ENCODE peak calls at places on chromosomes 2 and 18, in eight cellular contexts. C is cardiac fibroblast, G is PC-9, V is RWPE1, L is right lobe of liver, U is IMR-90, N is fibroblast of villous mesenchyme, A is upper lobe of left lung. S is an unnamed sample.

GRCh38 chr18:52228158-52228557 is 111.8 kb upstream of the DCC start:
- DNase-seq in U (no peak), C (no peak), A (no peak), G (no peak), N (no peak), L (no peak), V (no peak), S (no peak)

GRCh38 chr2:132701810-132702209 is 31.8 kb upstream of the LYPD1 start:
- DNase-seq in G (no peak), A (no peak), U (peak; percentile 77), L (no peak), V (no peak), C (peak; percentile 50), N (no peak), S (no peak)

GRCh38 chr18:74388227-74388626 is 68.9 kb downstream of the DIPK1C start:
- DNase-seq in U (no peak), A (no peak), C (no peak), V (no peak), N (no peak), G (peak; percentile 28), L (no peak), S (no peak)

GRCh38 chr2:235500761-235501662 is 7.2 kb downstream of the AGAP1 start:
- DNase-seq in L (no peak), C (peak; percentile 68), N (peak; percentile 68), V (peak; percentile 71), G (peak; percentile 76), A (no peak), U (peak; percentile 71), S (no peak)

GRCh38 chr2:167783266-167784070 is 463.9 kb downstream of the STK39 start:
- DNase-seq in U (peak; percentile 10), N (peak; percentile 1), A (no peak), C (peak; percentile 18), G (no peak), V (no peak), L (no peak), S (no peak)

GRCh38 chr2:46146866-46147502 is 150.2 kb upstream of the EPAS1 start:
- DNase-seq in A (no peak), G (peak; percentile 49), N (no peak), V (no peak), L (no peak), C (no peak), U (no peak), S (no peak)

GRCh38 chr18:34287825-34288224 is 63.1 kb upstream of the NOL4 start:
- DNase-seq in L (no peak), G (no peak), U (no peak), A (no peak), N (no peak), V (no peak), C (no peak), S (no peak)

GRCh38 chr18:25282922-25283703 is 68.9 kb downstream of the ZNF521 start:
- DNase-seq in G (no peak), N (no peak), L (no peak), C (no peak), V (no peak), U (no peak), A (no peak), S (no peak)

GRCh38 chr2:99079226-99079625 is 62.3 kb upstream of the C2orf15 start:
- DNase-seq in N (no peak), C (peak; percentile 26), L (no peak), A (no peak), G (no peak), V (no peak), U (no peak), S (no peak)

GRCh38 chr18:9055185-9055584 is 47.3 kb upstream of the NDUFV2 start:
- DNase-seq in N (peak; percentile 73), V (peak; percentile 80), L (no peak), A (no peak), C (peak; percentile 93), U (peak; percentile 86), G (peak; percentile 90), S (no peak)

GRCh38 chr2:176002684-176003225 is 688 bp upstream of the LNPK start:
- DNase-seq in N (peak; percentile 13), C (peak; percentile 40), V (peak; percentile 13), A (no peak), G (peak; percentile 59), L (no peak), U (peak; percentile 27), S (no peak)

GRCh38 chr2:237563816-237564215 is 2.6 kb upstream of the PRLH start:
- DNase-seq in N (peak; percentile 36), A (no peak), U (peak; percentile 23), G (no peak), C (peak; percentile 46), L (no peak), V (no peak), S (peak; percentile 85)

GRCh38 chr2:166184789-166185188 is 57.0 kb upstream of the SCN1A start:
- DNase-seq in G (peak; percentile 49), C (no peak), A (no peak), N (peak; percentile 14), V (peak; percentile 67), L (no peak), U (peak; percentile 52), S (no peak)

GRCh38 chr18:50080932-50081560 is 113.9 kb downstream of the MYO5B start:
- DNase-seq in U (no peak), V (peak; percentile 59), L (no peak), N (no peak), G (peak; percentile 89), A (no peak), C (no peak), S (no peak)

GRCh38 chr2:54166121-54166773 is 50.8 kb downstream of the ACYP2 start:
- DNase-seq in L (no peak), C (peak; percentile 5), A (no peak), N (no peak), U (peak; percentile 31), G (no peak), V (no peak), S (no peak)

GRCh38 chr2:168198476-168199192 is 48.8 kb downstream of the STK39 start:
- DNase-seq in U (peak; percentile 76), A (no peak), C (peak; percentile 54), G (peak; percentile 46), L (no peak), V (peak; percentile 42), N (no peak), S (no peak)

GRCh38 chr2:9752441-9753275 is 90.6 kb upstream of the TAF1B start:
- DNase-seq in L (no peak), U (peak; percentile 70), G (peak; percentile 92), A (peak; percentile 77), C (peak; percentile 80), V (peak; percentile 97), N (no peak), S (no peak)

GRCh38 chr2:68776124-68776523 is 41.5 kb downstream of the ARHGAP25 start:
- DNase-seq in G (no peak), V (no peak), A (no peak), L (no peak), N (no peak), C (no peak), U (no peak), S (no peak)
- TF ChIP-seq CTCF in G (no peak), V (no peak), A (no peak), L (no peak), N (peak; percentile 28), C (peak; percentile 22), U (peak; percentile 15), S (peak; percentile 18)

GRCh38 chr18:47720741-47721140 is 209.7 kb downstream of the SMAD2 start:
- DNase-seq in L (no peak), U (no peak), C (no peak), N (no peak), G (no peak), V (no peak), A (no peak), S (no peak)

GRCh38 chr18:47717257-47717656 is 213.2 kb downstream of the SMAD2 start:
- DNase-seq in G (no peak), U (no peak), N (no peak), A (no peak), C (no peak), V (no peak), L (no peak), S (no peak)

GRCh38 chr18:47718646-47719045 is 211.8 kb downstream of the SMAD2 start:
- DNase-seq in L (no peak), A (no peak), V (no peak), C (no peak), U (no peak), N (no peak), G (no peak), S (no peak)

GRCh38 chr18:47716632-47717185 is 213.8 kb downstream of the SMAD2 start:
- DNase-seq in U (no peak), N (no peak), L (no peak), A (no peak), G (no peak), C (no peak), V (no peak), S (no peak)

DNA sequence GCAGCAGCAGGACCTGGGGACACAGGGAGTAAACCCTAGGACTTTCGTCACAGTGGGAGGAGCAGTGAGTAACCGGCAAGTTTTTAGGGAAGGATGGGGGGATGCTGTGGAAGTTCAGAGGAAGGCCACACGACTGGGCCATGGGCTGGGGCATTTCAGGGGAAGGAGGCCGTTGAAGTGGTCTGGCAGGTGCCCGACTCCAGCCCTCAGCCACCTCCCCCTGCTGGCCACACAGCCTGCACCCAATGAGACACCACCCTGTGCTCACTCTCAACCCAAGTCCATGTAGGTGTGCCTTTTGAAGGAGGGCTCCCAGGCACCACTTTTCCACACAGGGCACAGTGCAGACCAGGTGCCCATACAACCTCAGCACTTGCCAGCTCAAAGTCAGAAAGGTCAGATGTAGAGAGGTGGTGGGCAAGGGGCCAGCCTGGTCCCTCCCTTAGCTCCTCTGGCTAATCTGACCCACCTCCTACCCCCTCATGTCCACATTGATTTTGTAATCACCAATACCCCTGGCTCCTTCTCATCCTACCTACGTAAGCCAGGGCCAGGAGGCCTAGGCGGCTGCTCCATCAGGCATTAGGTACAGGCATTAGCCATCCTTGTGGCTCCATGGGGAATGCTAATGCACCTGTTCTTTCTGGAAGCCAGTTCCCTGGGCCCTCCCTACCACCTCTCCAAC is 211.2 kb downstream of the SMAD2 start:
- DNase-seq in U (no peak), L (no peak), A (peak; percentile 18), G (no peak), V (no peak), N (no peak), C (no peak), S (no peak)
- TF ChIP-seq CTCF in U (no peak), L (no peak), A (no peak), G (no peak), V (no peak), N (no peak), C (no peak), S (no peak)

GRCh38 chr2:42550870-42551269 is 17.6 kb upstream of the MTA3 start:
- DNase-seq in C (no peak), U (no peak), L (no peak), A (no peak), G (no peak), N (no peak), V (no peak), S (no peak)
- TF ChIP-seq CTCF in C (no peak), U (no peak), L (no peak), A (no peak), G (no peak), N (no peak), V (no peak), S (no peak)

DNA sequence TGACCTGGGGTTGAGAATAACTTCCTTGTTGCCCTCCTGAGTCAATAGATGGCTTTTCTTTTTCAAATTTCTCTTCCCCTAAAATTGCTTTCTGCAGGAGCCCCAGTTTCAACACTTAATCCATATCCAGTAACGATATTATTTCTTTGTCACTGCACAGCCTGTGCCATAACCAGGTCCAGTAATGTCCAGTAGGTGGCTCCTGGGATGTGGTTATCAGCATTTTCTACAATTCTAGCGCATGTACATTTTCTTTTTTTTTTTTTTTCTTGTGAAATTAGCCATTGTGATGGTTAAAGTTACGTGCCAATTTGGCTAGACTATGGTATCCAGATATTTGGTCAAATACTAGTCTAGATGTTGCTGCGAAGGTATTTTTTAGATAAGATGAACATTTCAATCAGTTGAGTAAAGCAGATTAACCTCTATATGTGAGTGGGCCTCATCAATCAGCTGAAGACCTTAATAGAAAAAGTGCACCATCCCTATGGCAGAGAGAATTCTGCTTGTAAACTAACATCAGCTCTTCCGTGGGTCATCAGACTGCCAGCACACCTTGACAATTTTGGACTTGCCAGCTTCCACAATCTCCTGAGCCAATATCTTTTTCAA is 72.9 kb upstream of the SCG2 start:
- DNase-seq in G (peak; percentile 50), N (peak; percentile 52), U (peak; percentile 54), V (peak; percentile 54), A (no peak), L (no peak), C (peak; percentile 72), S (no peak)
- TF ChIP-seq CTCF in G (peak; percentile 94), N (peak; percentile 71), U (peak; percentile 71), V (peak; percentile 69), A (no peak), L (peak; percentile 45), C (peak; percentile 78), S (peak; percentile 80)